ENCODE peak calls at places on chromosomes 13 and 19, in seven cellular contexts. B is fibroblast of mammary gland, U is right lobe of liver, R is fibroblast of villous mesenchyme, K is heart right ventricle, Q is IMR-90, P is HCT116. W is an unnamed sample.

GRCh38 chr13:44219808-44220544 is 153.6 kb upstream of the SERP2 start:
- DNase-seq in B (peak), U (no peak), R (peak), K (no peak), Q (peak), P (no peak), W (peak)

GRCh38 chr13:23440821-23441608 is 7.5 kb upstream of the SACS start:
- DNase-seq in B (no peak), U (no peak), R (no peak), K (peak), Q (peak), P (no peak), W (no peak)

GRCh38 chr19:1250374-1251232 is 2.2 kb downstream of the MIDN start:
- DNase-seq in B (no peak), U (no peak), R (peak), K (peak), Q (peak), P (no peak), W (peak)

GRCh38 chr19:4430760-4431159 is 26.8 kb downstream of the UBXN6 start:
- DNase-seq in B (no peak), U (no peak), R (no peak), K (no peak), Q (no peak), P (no peak), W (no peak)

GRCh38 chr19:18507021-18507726 is 14.7 kb downstream of the ELL start:
- DNase-seq in B (no peak), U (peak), R (peak), K (peak), Q (no peak), P (no peak), W (no peak)

GRCh38 chr13:91185294-91185863 is 162.1 kb upstream of the MIR17HG start:
- DNase-seq in B (peak), U (no peak), R (no peak), K (no peak), Q (peak), P (peak), W (peak)

GRCh38 chr19:14363203-14364097 is 17.8 kb upstream of the ADGRE5 start:
- DNase-seq in B (peak), U (peak), R (peak), K (peak), Q (peak), P (peak), W (peak)

GRCh38 chr19:3722443-3723109 is 14.4 kb downstream of the TJP3 start:
- DNase-seq in B (no peak), U (no peak), R (no peak), K (no peak), Q (no peak), P (no peak), W (no peak)

GRCh38 chr19:53537523-53538377 is at the start of gene ZNF331:
- DNase-seq in B (peak), U (peak), R (peak), K (peak), Q (peak), P (no peak), W (peak)

GRCh38 chr13:38385152-38385891 is 35.7 kb downstream of the UFM1 start:
- DNase-seq in B (no peak), U (no peak), R (no peak), K (no peak), Q (no peak), P (no peak), W (no peak)

GRCh38 chr13:93721483-93721882 is 494.9 kb downstream of the GPC6 start:
- DNase-seq in B (no peak), U (no peak), R (no peak), K (no peak), Q (no peak), P (no peak), W (no peak)

GRCh38 chr19:1079566-1080111 is 12.7 kb downstream of the ARHGAP45 start:
- DNase-seq in B (no peak), U (no peak), R (no peak), K (no peak), Q (no peak), P (no peak), W (no peak)

GRCh38 chr19:610801-611505 is 21.3 kb downstream of the HCN2 start:
- DNase-seq in B (peak), U (peak), R (peak), K (peak), Q (peak), P (no peak), W (peak)

GRCh38 chr13:91014696-91015095 is 332.8 kb upstream of the MIR17HG start:
- DNase-seq in B (peak), U (no peak), R (peak), K (no peak), Q (no peak), P (no peak), W (peak)

GRCh38 chr13:24274452-24274971 is 34.9 kb upstream of the C1QTNF9 start:
- DNase-seq in B (no peak), U (no peak), R (peak), K (peak), Q (peak), P (no peak), W (peak)

GRCh38 chr13:47004022-47004421 is 107.2 kb upstream of the HTR2A start:
- DNase-seq in B (peak), U (no peak), R (peak), K (no peak), Q (peak), P (no peak), W (peak)

GRCh38 chr13:30829145-30829544 is 76.9 kb upstream of the MEDAG start:
- DNase-seq in B (peak), U (no peak), R (no peak), K (no peak), Q (peak), P (peak), W (peak)

GRCh38 chr13:89269737-89270136 is 1598.6 kb downstream of the SLITRK5 start:
- DNase-seq in B (no peak), U (no peak), R (no peak), K (no peak), Q (no peak), P (no peak), W (no peak)

GRCh38 chr19:46860846-46861690 is at the start of gene ARHGAP35:
- DNase-seq in B (no peak), U (peak), R (no peak), K (no peak), Q (no peak), P (no peak), W (peak)

GRCh38 chr13:112991611-112992010 is 22.6 kb downstream of the MCF2L start:
- DNase-seq in B (no peak), U (no peak), R (no peak), K (no peak), Q (no peak), P (no peak), W (no peak)

GRCh38 chr19:48000846-48001245 is 6.4 kb downstream of the ELSPBP1 start:
- DNase-seq in B (no peak), U (no peak), R (no peak), K (no peak), Q (no peak), P (no peak), W (no peak)

GRCh38 chr13:50531917-50532899 is 311.3 kb downstream of the DLEU7 start:
- DNase-seq in B (peak), U (no peak), R (peak), K (no peak), Q (peak), P (peak), W (peak)

GRCh38 chr19:9836021-9836420 is 903 bp downstream of the PIN1 start:
- DNase-seq in B (peak), U (no peak), R (peak), K (no peak), Q (peak), P (no peak), W (peak)

GRCh38 chr19:41690801-41691065 is 2.7 kb upstream of the CEACAM7 start:
- DNase-seq in B (no peak), U (no peak), R (no peak), K (no peak), Q (no peak), P (no peak), W (no peak)

GRCh38 chr13:110812111-110812868 is 98.8 kb downstream of the ING1 start:
- DNase-seq in B (peak), U (no peak), R (no peak), K (no peak), Q (no peak), P (no peak), W (peak)

GRCh38 chr19:3620817-3621547 is 5.6 kb downstream of the CACTIN start:
- DNase-seq in B (no peak), U (no peak), R (no peak), K (no peak), Q (no peak), P (no peak), W (no peak)

GRCh38 chr13:99971576-99972189 is at the start of gene ZIC5:
- DNase-seq in B (no peak), U (no peak), R (no peak), K (no peak), Q (no peak), P (no peak), W (peak)

GRCh38 chr19:556611-557382 is 12.9 kb downstream of the GZMM start:
- DNase-seq in B (no peak), U (no peak), R (no peak), K (no peak), Q (no peak), P (no peak), W (no peak)

GRCh38 chr13:97276862-97277269 is 54.7 kb downstream of the MBNL2 start:
- DNase-seq in B (peak), U (no peak), R (no peak), K (no peak), Q (no peak), P (no peak), W (peak)

GRCh38 chr19:49551531-49551930 is 23.7 kb downstream of the RCN3 start:
- DNase-seq in B (no peak), U (no peak), R (no peak), K (no peak), Q (no peak), P (no peak), W (no peak)

GRCh38 chr19:49543032-49543431 is 15.2 kb downstream of the RCN3 start:
- DNase-seq in B (no peak), U (no peak), R (no peak), K (no peak), Q (no peak), P (no peak), W (no peak)

GRCh38 chr19:49544154-49544553 is 16.4 kb downstream of the RCN3 start:
- DNase-seq in B (no peak), U (no peak), R (no peak), K (no peak), Q (no peak), P (no peak), W (no peak)

GRCh38 chr19:49549045-49549444 is 21.2 kb downstream of the RCN3 start:
- DNase-seq in B (no peak), U (no peak), R (no peak), K (no peak), Q (no peak), P (no peak), W (no peak)

GRCh38 chr19:49546825-49547565 is 19.2 kb downstream of the RCN3 start:
- DNase-seq in B (peak), U (peak), R (peak), K (peak), Q (peak), P (peak), W (peak)
- TF ChIP-seq CTCF in B (peak), U (peak), R (peak), K (peak), Q (peak), P (peak), W (peak)

GRCh38 chr19:5824791-5825577 is 14.5 kb downstream of the FUT6 start:
- DNase-seq in B (no peak), U (no peak), R (no peak), K (no peak), Q (no peak), P (no peak), W (no peak)
- H3K4me3 ChIP-seq in B (no peak), U (no peak), R (no peak), K (no peak), Q (no peak), P (no peak), W (no peak)

GRCh38 chr13:76667551-76667950 is 218.7 kb downstream of the KCTD12 start:
- DNase-seq in B (peak), U (no peak), R (peak), K (peak), Q (peak), P (no peak), W (peak)
- TF ChIP-seq CTCF in B (peak), U (peak), R (peak), K (peak), Q (peak), P (no peak), W (peak)

GRCh38 chr19:8209111-8209964 is at the start of gene CERS4:
- DNase-seq in B (no peak), U (peak), R (peak), K (peak), Q (peak), P (no peak), W (peak)

GRCh38 chr19:8209965-8210659 is 942 bp downstream of the CERS4 start:
- DNase-seq in B (no peak), U (no peak), R (no peak), K (peak), Q (no peak), P (no peak), W (peak)

GRCh38 chr19:8208710-8209110 is 460 bp upstream of the CERS4 start:
- DNase-seq in B (no peak), U (no peak), R (no peak), K (no peak), Q (no peak), P (no peak), W (no peak)

GRCh38 chr19:8206147-8207087 is 2.8 kb upstream of the CERS4 start:
- DNase-seq in B (no peak), U (no peak), R (no peak), K (no peak), Q (no peak), P (no peak), W (no peak)

GRCh38 chr19:8208119-8208709 is 956 bp upstream of the CERS4 start:
- DNase-seq in B (no peak), U (no peak), R (no peak), K (no peak), Q (no peak), P (no peak), W (peak)
- H3K4me3 ChIP-seq in B (no peak), U (peak), R (peak), K (peak), Q (peak), P (no peak), W (no peak)

DNA sequence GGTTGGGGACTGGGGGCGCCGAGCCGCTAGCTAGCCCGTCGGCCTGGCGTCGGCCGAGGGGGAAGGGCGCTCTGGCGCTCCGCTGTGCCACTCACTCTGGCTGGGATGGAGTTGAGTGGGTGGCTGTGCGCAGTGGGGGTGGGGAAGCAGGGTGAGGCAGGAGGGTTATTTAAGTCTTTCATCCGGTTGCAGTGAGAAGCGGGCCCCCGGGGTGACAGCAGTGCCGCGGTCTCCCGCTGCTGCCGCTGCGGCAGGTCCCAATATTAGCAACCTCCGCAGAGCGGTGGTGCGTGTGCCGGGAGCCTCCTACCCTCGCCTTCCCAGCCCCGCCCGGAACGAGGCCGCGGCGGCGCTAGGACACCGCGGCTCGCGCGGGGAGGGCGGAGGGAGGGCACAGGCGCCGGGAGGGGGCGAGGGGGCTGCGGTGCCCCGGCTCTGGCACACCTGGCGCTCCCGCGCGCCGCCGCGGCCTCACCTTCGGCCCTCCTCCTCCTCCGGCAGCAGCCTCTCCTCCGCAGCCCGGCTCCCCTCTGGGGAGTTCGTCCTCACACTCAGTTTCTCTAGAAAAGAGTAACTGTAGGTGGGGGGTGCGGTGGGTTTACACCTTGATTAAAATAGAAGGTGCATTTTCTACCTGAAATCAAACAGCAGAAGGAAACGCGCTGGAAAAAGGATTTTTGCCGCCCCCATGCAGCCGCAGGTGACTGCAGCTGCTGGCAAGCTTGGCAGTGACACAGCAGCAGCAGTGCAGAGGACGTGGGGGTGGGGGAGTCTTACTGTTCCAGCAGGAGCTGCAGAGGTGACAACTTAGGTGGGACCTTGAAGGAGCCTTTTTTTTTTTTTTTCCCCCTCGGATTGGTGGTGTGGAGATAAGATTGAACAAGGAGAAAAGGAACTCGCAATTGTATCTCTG is 4.5 kb downstream of the FGF9 start:
- DNase-seq in B (no peak), U (no peak), R (no peak), K (peak), Q (no peak), P (no peak), W (no peak)
- TF ChIP-seq CTCF in B (no peak), U (no peak), R (no peak), K (no peak), Q (no peak), P (no peak), W (no peak)

GRCh38 chr19:15456441-15456840 is 6.7 kb upstream of the WIZ start:
- DNase-seq in B (no peak), U (peak), R (no peak), K (no peak), Q (no peak), P (no peak), W (no peak)

GRCh38 chr19:15455996-15456395 is 6.2 kb upstream of the WIZ start:
- DNase-seq in B (no peak), U (no peak), R (no peak), K (no peak), Q (no peak), P (no peak), W (no peak)

GRCh38 chr19:15456871-15457700 is 7.3 kb downstream of the RASAL3 start:
- DNase-seq in B (no peak), U (no peak), R (no peak), K (no peak), Q (no peak), P (peak), W (no peak)

GRCh38 chr19:15454371-15454800 is 4.6 kb upstream of the WIZ start:
- DNase-seq in B (no peak), U (no peak), R (no peak), K (no peak), Q (no peak), P (no peak), W (no peak)

DNA sequence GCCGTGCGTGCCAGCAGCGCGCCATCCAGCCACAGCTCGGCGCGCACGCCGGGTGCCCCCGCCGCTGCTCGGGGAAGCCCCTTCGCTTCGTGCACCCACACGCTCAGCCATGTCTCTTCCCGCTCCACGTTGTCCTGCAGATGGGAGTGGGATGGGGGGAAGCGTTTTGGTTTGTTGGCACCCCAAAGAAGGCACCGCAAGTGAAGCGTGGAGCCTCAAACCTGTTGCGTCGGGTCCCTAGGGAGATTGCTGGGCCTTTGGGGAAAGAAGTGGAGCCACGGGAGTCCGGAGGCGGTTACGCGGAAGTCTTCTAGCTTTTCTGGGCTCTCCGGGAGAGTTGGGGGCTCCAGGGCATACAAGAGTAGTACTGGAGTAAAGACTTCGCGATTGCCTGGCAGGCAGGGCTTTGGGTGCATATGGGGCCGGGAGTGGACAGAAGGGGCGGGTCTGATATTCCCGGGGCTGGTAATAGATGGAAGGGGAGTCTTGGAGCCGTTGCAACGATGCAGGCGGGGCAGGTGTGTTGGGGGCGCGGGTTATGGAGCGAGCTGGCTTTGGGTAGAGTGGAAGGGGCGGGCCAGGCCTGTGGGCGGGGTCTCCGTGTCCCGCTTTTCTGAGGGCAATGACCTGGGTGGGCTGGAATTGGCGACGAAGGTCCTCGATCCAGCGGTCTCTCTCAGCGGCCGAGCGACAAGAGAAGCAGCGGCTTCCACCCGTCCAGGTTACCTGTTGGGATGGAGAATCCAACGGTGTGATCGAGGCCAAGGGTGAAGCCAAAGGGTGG is 6.5 kb downstream of the RASAL3 start:
- DNase-seq in B (no peak), U (no peak), R (no peak), K (no peak), Q (no peak), P (no peak), W (no peak)
- H3K4me3 ChIP-seq in B (no peak), U (no peak), R (no peak), K (no peak), Q (no peak), P (no peak), W (no peak)

W was measured in choroid plexus epithelial cell.